ENCODE peak calls at places on chromosomes 6 and 20, in ten cellular contexts. One of them, this sample, is unnamed.

GRCh38 chr6:34362909-34363713 is 29.4 kb downstream of the NUDT3 start:
- DNase-seq in stomach: no peak
- DNase-seq in K562: no peak
- DNase-seq in ovary: no peak
- DNase-seq in heart left ventricle: no peak
- DNase-seq in Peyer's patch: no peak
- DNase-seq in prostate gland: no peak
- DNase-seq in transverse colon: no peak
- DNase-seq in uterus: no peak
- DNase-seq in IMR-90: no peak
- DNase-seq in this sample: no peak

GRCh38 chr20:48058611-48059559 is 273.6 kb upstream of the SULF2 start:
- DNase-seq in prostate gland: no peak
- DNase-seq in stomach: no peak
- DNase-seq in Peyer's patch: no peak
- DNase-seq in ovary: no peak
- DNase-seq in heart left ventricle: no peak
- DNase-seq in K562: no peak
- DNase-seq in IMR-90: no peak
- DNase-seq in uterus: no peak
- DNase-seq in transverse colon: no peak
- DNase-seq in this sample: no peak

GRCh38 chr6:89670935-89671565 is 32.5 kb upstream of the LYRM2 start:
- DNase-seq in heart left ventricle: no peak
- DNase-seq in IMR-90: no peak
- DNase-seq in prostate gland: no peak
- DNase-seq in uterus: no peak
- DNase-seq in Peyer's patch: no peak
- DNase-seq in ovary: no peak
- DNase-seq in K562: no peak
- DNase-seq in stomach: no peak
- DNase-seq in transverse colon: no peak
- DNase-seq in this sample: no peak

GRCh38 chr20:13302647-13303425 is 81.8 kb downstream of the ISM1 start:
- DNase-seq in K562: no peak
- DNase-seq in uterus: no peak
- DNase-seq in stomach: no peak
- DNase-seq in prostate gland: no peak
- DNase-seq in IMR-90: no peak
- DNase-seq in transverse colon: peak; percentile 32
- DNase-seq in heart left ventricle: no peak
- DNase-seq in Peyer's patch: peak; percentile 62
- DNase-seq in ovary: no peak
- DNase-seq in this sample: no peak

GRCh38 chr6:9851541-9852380 is 563.1 kb downstream of the TFAP2A start:
- DNase-seq in stomach: no peak
- DNase-seq in K562: no peak
- DNase-seq in transverse colon: no peak
- DNase-seq in uterus: no peak
- DNase-seq in prostate gland: peak; percentile 5
- DNase-seq in IMR-90: peak; percentile 9
- DNase-seq in Peyer's patch: no peak
- DNase-seq in ovary: no peak
- DNase-seq in heart left ventricle: no peak
- DNase-seq in this sample: no peak

GRCh38 chr20:51628533-51629398 is 86.2 kb upstream of the NFATC2 start:
- DNase-seq in K562: no peak
- DNase-seq in transverse colon: no peak
- DNase-seq in heart left ventricle: no peak
- DNase-seq in uterus: no peak
- DNase-seq in Peyer's patch: no peak
- DNase-seq in IMR-90: peak; percentile 86
- DNase-seq in prostate gland: no peak
- DNase-seq in ovary: no peak
- DNase-seq in stomach: no peak
- DNase-seq in this sample: no peak

GRCh38 chr6:165548450-165548849 is 114.6 kb downstream of the PDE10A start:
- DNase-seq in IMR-90: no peak
- DNase-seq in prostate gland: no peak
- DNase-seq in K562: no peak
- DNase-seq in uterus: no peak
- DNase-seq in heart left ventricle: no peak
- DNase-seq in transverse colon: no peak
- DNase-seq in stomach: no peak
- DNase-seq in Peyer's patch: no peak
- DNase-seq in ovary: no peak
- DNase-seq in this sample: no peak

GRCh38 chr6:113903666-113904330 is 46.7 kb downstream of the MARCKS start:
- DNase-seq in prostate gland: peak; percentile 47
- DNase-seq in transverse colon: peak; percentile 26
- DNase-seq in Peyer's patch: no peak
- DNase-seq in K562: no peak
- DNase-seq in ovary: peak; percentile 64
- DNase-seq in stomach: peak; percentile 25
- DNase-seq in heart left ventricle: peak; percentile 67
- DNase-seq in IMR-90: peak; percentile 58
- DNase-seq in uterus: peak; percentile 59
- DNase-seq in this sample: peak; percentile 37

GRCh38 chr20:21125072-21125848 is 622 bp upstream of the KIZ start:
- DNase-seq in K562: no peak
- DNase-seq in prostate gland: peak; percentile 43
- DNase-seq in Peyer's patch: peak; percentile 71
- DNase-seq in stomach: peak; percentile 51
- DNase-seq in heart left ventricle: peak; percentile 32
- DNase-seq in IMR-90: peak; percentile 41
- DNase-seq in uterus: peak; percentile 29
- DNase-seq in ovary: peak; percentile 38
- DNase-seq in transverse colon: peak; percentile 56
- DNase-seq in this sample: peak; percentile 64

GRCh38 chr20:53296451-53297153 is 297.0 kb downstream of the ZNF217 start:
- DNase-seq in heart left ventricle: no peak
- DNase-seq in IMR-90: no peak
- DNase-seq in transverse colon: no peak
- DNase-seq in prostate gland: no peak
- DNase-seq in K562: peak; percentile 53
- DNase-seq in stomach: no peak
- DNase-seq in uterus: no peak
- DNase-seq in ovary: no peak
- DNase-seq in Peyer's patch: no peak
- DNase-seq in this sample: no peak

GRCh38 chr20:60687213-60687612 is 564.8 kb upstream of the CDH4 start:
- DNase-seq in stomach: no peak
- DNase-seq in IMR-90: no peak
- DNase-seq in uterus: no peak
- DNase-seq in K562: no peak
- DNase-seq in prostate gland: no peak
- DNase-seq in ovary: no peak
- DNase-seq in transverse colon: no peak
- DNase-seq in Peyer's patch: no peak
- DNase-seq in heart left ventricle: no peak
- DNase-seq in this sample: no peak

GRCh38 chr6:36890264-36890663 is 4.5 kb downstream of the C6orf89 start:
- DNase-seq in prostate gland: no peak
- DNase-seq in IMR-90: no peak
- DNase-seq in ovary: no peak
- DNase-seq in heart left ventricle: no peak
- DNase-seq in Peyer's patch: no peak
- DNase-seq in uterus: no peak
- DNase-seq in stomach: no peak
- DNase-seq in K562: no peak
- DNase-seq in transverse colon: no peak
- DNase-seq in this sample: no peak

GRCh38 chr6:120826253-120826652 is 508.0 kb downstream of the TBC1D32 start:
- DNase-seq in ovary: no peak
- DNase-seq in stomach: peak; percentile 55
- DNase-seq in K562: peak; percentile 9
- DNase-seq in heart left ventricle: no peak
- DNase-seq in IMR-90: no peak
- DNase-seq in Peyer's patch: peak; percentile 47
- DNase-seq in transverse colon: peak; percentile 17
- DNase-seq in uterus: no peak
- DNase-seq in prostate gland: peak; percentile 20
- DNase-seq in this sample: peak; percentile 71

GRCh38 chr6:2102316-2102883 is 143.0 kb downstream of the GMDS start:
- DNase-seq in transverse colon: no peak
- DNase-seq in K562: no peak
- DNase-seq in heart left ventricle: no peak
- DNase-seq in IMR-90: peak; percentile 29
- DNase-seq in ovary: no peak
- DNase-seq in Peyer's patch: no peak
- DNase-seq in uterus: no peak
- DNase-seq in prostate gland: no peak
- DNase-seq in stomach: no peak
- DNase-seq in this sample: no peak

GRCh38 chr6:39696986-39697788 is 28.0 kb downstream of the KIF6 start:
- DNase-seq in transverse colon: no peak
- DNase-seq in ovary: no peak
- DNase-seq in K562: no peak
- DNase-seq in IMR-90: no peak
- DNase-seq in stomach: no peak
- DNase-seq in prostate gland: no peak
- DNase-seq in uterus: no peak
- DNase-seq in Peyer's patch: no peak
- DNase-seq in heart left ventricle: no peak
- DNase-seq in this sample: no peak
- TF ChIP-seq POLR2A in transverse colon: no peak
- TF ChIP-seq POLR2A in ovary: no peak
- TF ChIP-seq POLR2A in K562: no peak
- TF ChIP-seq POLR2A in IMR-90: no peak
- TF ChIP-seq POLR2A in stomach: no peak
- TF ChIP-seq POLR2A in prostate gland: no peak
- TF ChIP-seq POLR2A in uterus: no peak
- TF ChIP-seq POLR2A in Peyer's patch: no peak
- TF ChIP-seq POLR2A in heart left ventricle: no peak
- TF ChIP-seq POLR2A in this sample: no peak

GRCh38 chr20:49283703-49284625 is 6.1 kb upstream of the ZNFX1 start:
- DNase-seq in K562: peak; percentile 14
- DNase-seq in Peyer's patch: no peak
- DNase-seq in stomach: no peak
- DNase-seq in IMR-90: no peak
- DNase-seq in ovary: no peak
- DNase-seq in heart left ventricle: no peak
- DNase-seq in transverse colon: no peak
- DNase-seq in uterus: no peak
- DNase-seq in prostate gland: no peak
- DNase-seq in this sample: no peak

GRCh38 chr20:49281913-49282467 is 4.1 kb upstream of the ZNFX1 start:
- DNase-seq in Peyer's patch: no peak
- DNase-seq in stomach: no peak
- DNase-seq in K562: no peak
- DNase-seq in uterus: no peak
- DNase-seq in heart left ventricle: no peak
- DNase-seq in IMR-90: no peak
- DNase-seq in ovary: no peak
- DNase-seq in transverse colon: no peak
- DNase-seq in prostate gland: no peak
- DNase-seq in this sample: no peak

GRCh38 chr20:49281059-49281912 is 3.4 kb upstream of the ZNFX1 start:
- DNase-seq in transverse colon: no peak
- DNase-seq in prostate gland: no peak
- DNase-seq in IMR-90: no peak
- DNase-seq in Peyer's patch: no peak
- DNase-seq in ovary: no peak
- DNase-seq in heart left ventricle: no peak
- DNase-seq in uterus: no peak
- DNase-seq in K562: peak; percentile 56
- DNase-seq in stomach: no peak
- DNase-seq in this sample: no peak

GRCh38 chr20:49283176-49283702 is 5.4 kb upstream of the ZNFX1 start:
- DNase-seq in uterus: no peak
- DNase-seq in heart left ventricle: no peak
- DNase-seq in Peyer's patch: no peak
- DNase-seq in prostate gland: no peak
- DNase-seq in transverse colon: no peak
- DNase-seq in IMR-90: no peak
- DNase-seq in stomach: no peak
- DNase-seq in K562: peak; percentile 14
- DNase-seq in ovary: no peak
- DNase-seq in this sample: no peak

GRCh38 chr20:49282584-49283171 is 4.8 kb upstream of the ZNFX1 start:
- DNase-seq in transverse colon: no peak
- DNase-seq in K562: peak; percentile 6
- DNase-seq in uterus: no peak
- DNase-seq in ovary: no peak
- DNase-seq in stomach: no peak
- DNase-seq in Peyer's patch: no peak
- DNase-seq in heart left ventricle: no peak
- DNase-seq in IMR-90: no peak
- DNase-seq in prostate gland: no peak
- DNase-seq in this sample: no peak
- H3K4me1 ChIP-seq in transverse colon: peaks cover 6% of the 10 kb centered on the region
- H3K4me1 ChIP-seq in K562: peaks cover 13% of the 10 kb centered on the region
- H3K4me1 ChIP-seq in uterus: peaks cover 4% of the 10 kb centered on the region
- H3K4me1 ChIP-seq in ovary: peaks cover 14% of the 10 kb centered on the region
- H3K4me1 ChIP-seq in stomach: peaks cover 69% of the 10 kb centered on the region
- H3K4me1 ChIP-seq in Peyer's patch: peaks cover 7% of the 10 kb centered on the region
- H3K4me1 ChIP-seq in heart left ventricle: peaks cover 13% of the 10 kb centered on the region
- H3K4me1 ChIP-seq in IMR-90: peaks cover 6% of the 10 kb centered on the region
- H3K4me1 ChIP-seq in prostate gland: peaks cover 10% of the 10 kb centered on the region
- H3K4me1 ChIP-seq in this sample: peaks cover 41% of the 10 kb centered on the region

DNA sequence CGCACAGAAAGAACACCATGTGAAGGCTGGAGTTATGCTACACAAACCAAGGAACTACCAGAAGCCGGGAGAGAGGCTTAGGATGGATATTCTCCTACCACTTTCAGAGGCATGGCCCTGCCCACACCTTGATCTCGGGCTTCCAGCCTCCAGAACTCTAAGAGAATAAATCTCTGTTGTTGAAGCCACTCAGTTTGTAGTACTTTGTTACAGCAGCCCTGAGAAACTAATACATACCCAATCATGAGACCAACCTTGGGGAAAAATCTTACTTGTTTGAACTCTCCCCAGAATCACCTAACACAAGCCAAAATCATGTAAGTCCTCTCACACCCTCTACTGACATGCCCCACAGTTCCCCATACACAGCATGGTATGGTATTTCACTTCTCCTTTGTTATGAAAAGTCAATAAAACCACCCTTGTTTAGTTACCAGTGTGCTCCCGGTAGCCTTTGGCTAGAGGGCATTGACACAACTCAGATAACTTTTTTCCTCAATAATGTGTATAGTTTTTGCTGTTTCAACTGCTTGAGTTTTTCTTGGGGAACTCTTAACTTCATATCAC is 40.7 kb upstream of the SLC2A12 start:
- DNase-seq in K562: no peak
- DNase-seq in heart left ventricle: no peak
- DNase-seq in uterus: no peak
- DNase-seq in stomach: no peak
- DNase-seq in Peyer's patch: no peak
- DNase-seq in transverse colon: no peak
- DNase-seq in IMR-90: no peak
- DNase-seq in prostate gland: no peak
- DNase-seq in ovary: no peak
- DNase-seq in this sample: no peak
- TF ChIP-seq CTCF in K562: peak; percentile 18
- TF ChIP-seq CTCF in heart left ventricle: no peak
- TF ChIP-seq CTCF in uterus: no peak
- TF ChIP-seq CTCF in stomach: no peak
- TF ChIP-seq CTCF in Peyer's patch: no peak
- TF ChIP-seq CTCF in transverse colon: no peak
- TF ChIP-seq CTCF in IMR-90: no peak
- TF ChIP-seq CTCF in prostate gland: no peak
- TF ChIP-seq CTCF in ovary: no peak
- TF ChIP-seq CTCF in this sample: no peak

GRCh38 chr6:79657238-79657637 is 26.1 kb downstream of the SH3BGRL2 start:
- DNase-seq in K562: no peak
- DNase-seq in transverse colon: no peak
- DNase-seq in prostate gland: no peak
- DNase-seq in IMR-90: no peak
- DNase-seq in Peyer's patch: no peak
- DNase-seq in heart left ventricle: no peak
- DNase-seq in uterus: no peak
- DNase-seq in ovary: no peak
- DNase-seq in stomach: no peak
- DNase-seq in this sample: no peak
- TF ChIP-seq POLR2A in K562: no peak
- TF ChIP-seq POLR2A in transverse colon: no peak
- TF ChIP-seq POLR2A in prostate gland: no peak
- TF ChIP-seq POLR2A in IMR-90: no peak
- TF ChIP-seq POLR2A in Peyer's patch: no peak
- TF ChIP-seq POLR2A in heart left ventricle: no peak
- TF ChIP-seq POLR2A in uterus: no peak
- TF ChIP-seq POLR2A in ovary: no peak
- TF ChIP-seq POLR2A in stomach: no peak
- TF ChIP-seq POLR2A in this sample: no peak

This sample was measured in body of pancreas.